ENCODE peak calls at places on chromosomes 4 and X, in six cellular contexts. J is ELF-1; N is activated CD8-positive, alpha-beta T cell treated with anti-CD3 and anti-CD28 coated beads, Interleukin-2, amount 10 ng/mL, durations not matched to agents 7 days and 5 days; I is T-helper 17 cell; Z is mucosa of descending colon; D is NCI-H748 treated with DMSO at 0.1 percent for 48 hours. G is an unnamed sample.

GRCh38 chrX:24693453-24694202 is at the start of gene POLA1:
- DNase-seq in D (peak; percentile 88), J (peak; percentile 100), N (peak; percentile 77), Z (peak; percentile 91), I (peak; percentile 51), G (peak; percentile 68)

GRCh38 chr4:152535236-152535902 is 523 bp downstream of the FBXW7 start:
- DNase-seq in I (peak; percentile 27), Z (peak; percentile 71), N (peak; percentile 43), D (no peak), J (no peak), G (no peak)

GRCh38 chrX:73987166-73987565 is 316.8 kb upstream of the ZCCHC13 start:
- DNase-seq in D (no peak), Z (no peak), N (no peak), J (no peak), I (no peak), G (no peak)

GRCh38 chr4:55312491-55313101 is 33.4 kb upstream of the SRD5A3 start:
- DNase-seq in Z (no peak), N (peak; percentile 46), I (no peak), J (peak; percentile 34), D (no peak), G (peak; percentile 9)

GRCh38 chrX:11143931-11144678 is 33.0 kb downstream of the HCCS start:
- DNase-seq in Z (peak; percentile 44), N (peak; percentile 67), J (peak; percentile 80), D (peak; percentile 87), I (no peak), G (peak; percentile 48)

GRCh38 chr4:140189846-140190245 is 35.9 kb upstream of the MAML3 start:
- DNase-seq in I (no peak), N (no peak), J (no peak), Z (no peak), D (no peak), G (no peak)

GRCh38 chrX:153551135-153551534 is 33.7 kb downstream of the ATP2B3 start:
- DNase-seq in Z (no peak), D (no peak), N (no peak), J (no peak), I (no peak), G (no peak)

GRCh38 chr4:38832624-38833528 is 23.7 kb downstream of the TLR6 start:
- DNase-seq in Z (no peak), N (no peak), J (no peak), D (no peak), I (no peak), G (no peak)

GRCh38 chr4:107862658-107863057 is 37.9 kb downstream of the SGMS2 start:
- DNase-seq in N (peak; percentile 21), D (peak; percentile 47), Z (no peak), I (no peak), J (no peak), G (no peak)

GRCh38 chr4:157978680-157979361 is 194.0 kb downstream of the GASK1B start:
- DNase-seq in D (peak; percentile 80), I (no peak), Z (no peak), N (peak; percentile 35), J (peak; percentile 62), G (peak; percentile 2)

GRCh38 chrX:23938690-23939089 is 30.9 kb downstream of the CXorf58 start:
- DNase-seq in I (no peak), N (no peak), Z (no peak), D (no peak), J (no peak), G (no peak)

GRCh38 chr4:26342328-26343040 is 21.7 kb downstream of the RBPJ start:
- DNase-seq in I (no peak), J (no peak), D (no peak), Z (no peak), N (no peak), G (no peak)

G was measured in immature natural killer cell.